ENCODE peak calls at places on chromosomes 5 and 9, in six cellular contexts. Y, Q, R, J, G and U are unnamed samples.
A peak's percentile ranks its signal among the peaks of the same experiment; 100 is the strongest.

GRCh38 chr9:86902606-86903460 is 44.5 kb downstream of the GAS1 start:
- DNase-seq in Y (peak; percentile 39), R (no peak), Q (peak; percentile 68), G (no peak), J (no peak), U (no peak)

GRCh38 chr5:178467261-178468195 is 122.7 kb downstream of the COL23A1 start:
- DNase-seq in Y (peak; percentile 21), G (no peak), J (no peak), Q (peak; percentile 31), R (peak; percentile 36), U (peak; percentile 19)

GRCh38 chr9:2640570-2640969 is 19.0 kb downstream of the VLDLR start:
- DNase-seq in Y (no peak), R (no peak), G (no peak), Q (no peak), J (no peak), U (no peak)

GRCh38 chr5:116404792-116405191 is 169.8 kb downstream of the SEMA6A start:
- DNase-seq in Q (no peak), Y (no peak), G (no peak), J (no peak), R (no peak), U (no peak)

GRCh38 chr5:174058433-174059122 is 13.1 kb downstream of the NSG2 start:
- DNase-seq in J (no peak), G (no peak), R (no peak), Q (no peak), Y (no peak), U (no peak)

GRCh38 chr5:41925555-41925946 is 470 bp downstream of the FBXO4 start:
- DNase-seq in J (peak; percentile 39), Y (peak; percentile 36), Q (no peak), R (peak; percentile 56), G (no peak), U (no peak)

GRCh38 chr5:112419050-112419595 is at the start of gene EPB41L4A:
- DNase-seq in J (no peak), Q (peak; percentile 57), Y (peak; percentile 35), G (no peak), R (peak; percentile 31), U (no peak)

GRCh38 chr5:117657591-117657990 is 1083.0 kb upstream of the SEMA6A start:
- DNase-seq in J (no peak), R (peak; percentile 40), G (no peak), Q (no peak), Y (no peak), U (no peak)

GRCh38 chr9:8799231-8800014 is 999.8 kb upstream of the DMAC1 start:
- DNase-seq in G (no peak), Q (no peak), J (no peak), R (no peak), Y (no peak), U (no peak)

GRCh38 chr5:64690104-64690416 is 243 bp upstream of the SHISAL2B start:
- DNase-seq in J (no peak), Q (no peak), R (no peak), G (no peak), Y (no peak), U (no peak)

GRCh38 chr5:6181147-6181729 is 197.1 kb downstream of the MED10 start:
- DNase-seq in R (no peak), Y (no peak), J (no peak), G (no peak), Q (no peak), U (no peak)

GRCh38 chr9:6024035-6024554 is 8.7 kb upstream of the RANBP6 start:
- DNase-seq in J (peak; percentile 35), G (no peak), Y (no peak), Q (peak; percentile 13), R (peak; percentile 17), U (no peak)

GRCh38 chr9:34625087-34625486 is 3.8 kb downstream of the ARID3C start:
- DNase-seq in G (no peak), Y (no peak), R (no peak), J (no peak), Q (no peak), U (no peak)

GRCh38 chr9:87336407-87336806 is 161.3 kb upstream of the DAPK1 start:
- DNase-seq in G (no peak), Y (peak; percentile 53), Q (no peak), R (peak; percentile 18), J (peak; percentile 46), U (no peak)

GRCh38 chr9:4235951-4236804 is 63.7 kb downstream of the GLIS3 start:
- DNase-seq in J (peak; percentile 27), Q (no peak), Y (peak; percentile 68), R (no peak), G (no peak), U (no peak)

GRCh38 chr9:27085456-27085855 is 23.6 kb upstream of the TEK start:
- DNase-seq in J (no peak), G (no peak), Q (no peak), Y (peak; percentile 76), R (no peak), U (no peak)

GRCh38 chr9:105637787-105638395 is 24.4 kb upstream of the TAL2 start:
- DNase-seq in G (no peak), R (peak; percentile 25), Y (peak; percentile 7), Q (no peak), J (no peak), U (no peak)

GRCh38 chr5:155316310-155316709 is 302.8 kb downstream of the KIF4B start:
- DNase-seq in R (no peak), Q (no peak), J (no peak), G (no peak), Y (no peak), U (no peak)

GRCh38 chr9:127651697-127652610 is 39.9 kb downstream of the STXBP1 start:
- DNase-seq in G (no peak), R (no peak), J (no peak), Y (no peak), Q (no peak), U (no peak)

GRCh38 chr5:53052499-53052898 is 57.1 kb downstream of the MOCS2 start:
- DNase-seq in R (no peak), G (no peak), J (no peak), Y (no peak), Q (no peak), U (peak; percentile 10)

GRCh38 chr5:176776141-176776865 is 34.1 kb upstream of the UNC5A start:
- DNase-seq in J (no peak), Q (no peak), G (no peak), Y (no peak), R (no peak), U (no peak)

GRCh38 chr5:159463590-159464321 is 133.5 kb upstream of the IL12B start:
- DNase-seq in R (peak; percentile 36), J (peak; percentile 89), Q (no peak), G (no peak), Y (peak; percentile 12), U (peak; percentile 87)

GRCh38 chr5:101278011-101278687 is 375.1 kb upstream of the ST8SIA4 start:
- DNase-seq in G (no peak), R (peak; percentile 0), Y (no peak), Q (no peak), J (no peak), U (no peak)

GRCh38 chr5:75265731-75266130 is 29.1 kb upstream of the ANKRD31 start:
- DNase-seq in Y (peak; percentile 55), G (no peak), J (peak; percentile 40), Q (no peak), R (peak; percentile 58), U (peak; percentile 10)

GRCh38 chr5:73160239-73160671 is 12.7 kb upstream of the TMEM174 start:
- DNase-seq in R (no peak), Q (no peak), Y (no peak), J (no peak), G (no peak), U (no peak)

GRCh38 chr9:128218172-128218517 is 15.0 kb downstream of the DNM1 start:
- DNase-seq in Y (no peak), Q (no peak), G (no peak), J (no peak), R (no peak), U (no peak)

GRCh38 chr5:147671365-147671764 is 111.2 kb downstream of the JAKMIP2 start:
- DNase-seq in R (no peak), G (no peak), Y (no peak), Q (no peak), J (peak; percentile 43), U (no peak)

GRCh38 chr5:147669113-147669869 is 113.2 kb downstream of the JAKMIP2 start:
- DNase-seq in Q (no peak), J (no peak), G (no peak), R (no peak), Y (no peak), U (no peak)

GRCh38 chr5:147673276-147673675 is 109.3 kb downstream of the JAKMIP2 start:
- DNase-seq in Y (no peak), R (no peak), Q (no peak), G (no peak), J (no peak), U (no peak)

GRCh38 chr5:147670815-147671214 is 111.7 kb downstream of the JAKMIP2 start:
- DNase-seq in Q (no peak), J (no peak), R (no peak), G (no peak), Y (no peak), U (no peak)

DNA sequence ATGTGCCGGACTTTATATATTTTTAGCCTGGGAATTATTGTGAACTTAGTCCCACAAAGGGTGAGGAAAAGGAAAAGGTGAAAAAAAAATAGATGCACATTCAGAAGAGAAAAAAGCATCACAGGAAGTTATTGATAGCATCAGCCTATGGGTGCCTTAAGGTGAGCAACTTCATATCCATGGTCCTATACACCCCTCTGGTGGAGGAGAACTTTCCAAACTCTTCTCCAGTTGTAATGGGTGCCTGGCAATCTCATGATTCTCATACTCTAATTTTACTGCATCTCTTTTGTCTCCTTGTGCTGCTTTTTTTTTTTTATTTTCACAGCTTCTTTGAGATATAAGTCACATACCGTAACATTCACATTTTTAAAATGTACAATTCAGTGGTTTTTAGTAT is 107.4 kb downstream of the JAKMIP2 start:
- DNase-seq in Y (no peak), J (peak; percentile 18), R (no peak), G (no peak), Q (no peak), U (no peak)
- TF ChIP-seq CTCF in Y (peak; percentile 7), J (peak; percentile 67), R (no peak), G (no peak), Q (no peak), U (no peak)

GRCh38 chr5:145506451-145506850 is 328.7 kb downstream of the PRELID2 start:
- DNase-seq in G (no peak), R (no peak), Y (no peak), J (no peak), Q (no peak), U (no peak)
- TF ChIP-seq CTCF in G (no peak), R (no peak), Y (no peak), J (no peak), Q (no peak), U (no peak)

GRCh38 chr5:3077684-3078083 is 326.2 kb upstream of the IRX2 start:
- DNase-seq in R (no peak), Q (no peak), G (no peak), J (no peak), Y (no peak), U (no peak)
- TF ChIP-seq CTCF in R (no peak), Q (no peak), G (no peak), J (no peak), Y (no peak), U (no peak)

DNA sequence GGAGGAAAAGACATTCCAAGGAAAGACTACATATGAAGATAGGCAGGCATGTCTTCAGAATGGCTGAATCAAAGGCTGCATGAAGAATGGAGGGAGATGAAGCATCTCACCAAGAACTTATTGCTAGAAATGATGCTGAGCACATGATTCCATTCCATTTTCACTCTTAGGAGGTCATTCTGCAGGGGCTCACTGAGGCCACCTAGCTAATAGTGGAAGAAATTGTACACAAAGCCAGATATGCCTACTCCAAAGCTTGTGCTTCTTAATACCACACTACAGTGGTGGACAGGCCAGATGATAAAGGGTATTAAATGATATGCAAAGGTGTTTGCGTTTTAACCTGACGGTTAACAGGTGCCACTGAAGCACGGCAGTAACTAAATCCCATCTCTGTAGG is 14.7 kb downstream of the NDUFA8 start:
- DNase-seq in Q (no peak), R (peak; percentile 36), Y (no peak), J (peak; percentile 20), G (no peak), U (no peak)
- TF ChIP-seq CTCF in Q (no peak), R (peak; percentile 37), Y (peak; percentile 54), J (peak; percentile 59), G (no peak), U (peak; percentile 24)